ENCODE peak calls at places on chromosomes 4 and X, in nine cellular contexts. One of them, this sample, is unnamed.

GRCh38 chrX:19174401-19175025 is 52.2 kb upstream of the ADGRG2 start:
- DNase-seq in H9: no peak
- DNase-seq in uterus: no peak
- DNase-seq in GM06990: no peak
- DNase-seq in heart right ventricle: peak; percentile 9
- DNase-seq in testis: no peak
- DNase-seq in adrenal gland: no peak
- DNase-seq in CD8-positive, alpha-beta T cell: no peak
- DNase-seq in fibroblast of lung: peak; percentile 60
- DNase-seq in this sample: no peak

GRCh38 chrX:123983240-123983639 is 21.7 kb downstream of the STAG2 start:
- DNase-seq in uterus: no peak
- DNase-seq in CD8-positive, alpha-beta T cell: no peak
- DNase-seq in H9: no peak
- DNase-seq in fibroblast of lung: no peak
- DNase-seq in testis: no peak
- DNase-seq in adrenal gland: no peak
- DNase-seq in heart right ventricle: no peak
- DNase-seq in GM06990: no peak
- DNase-seq in this sample: no peak

GRCh38 chr4:139465922-139466321 is 12.0 kb downstream of the RAB33B start:
- DNase-seq in fibroblast of lung: peak; percentile 13
- DNase-seq in H9: no peak
- DNase-seq in uterus: no peak
- DNase-seq in adrenal gland: no peak
- DNase-seq in heart right ventricle: no peak
- DNase-seq in GM06990: no peak
- DNase-seq in testis: no peak
- DNase-seq in CD8-positive, alpha-beta T cell: no peak
- DNase-seq in this sample: no peak

GRCh38 chr4:21768349-21769310 is 179.9 kb downstream of the KCNIP4 start:
- DNase-seq in adrenal gland: no peak
- DNase-seq in CD8-positive, alpha-beta T cell: no peak
- DNase-seq in H9: no peak
- DNase-seq in testis: no peak
- DNase-seq in fibroblast of lung: peak; percentile 50
- DNase-seq in GM06990: peak; percentile 24
- DNase-seq in heart right ventricle: no peak
- DNase-seq in uterus: no peak
- DNase-seq in this sample: no peak

GRCh38 chrX:22126311-22126710 is 94.2 kb downstream of the PHEX start:
- DNase-seq in adrenal gland: no peak
- DNase-seq in testis: no peak
- DNase-seq in heart right ventricle: no peak
- DNase-seq in CD8-positive, alpha-beta T cell: no peak
- DNase-seq in H9: no peak
- DNase-seq in GM06990: no peak
- DNase-seq in uterus: no peak
- DNase-seq in fibroblast of lung: no peak
- DNase-seq in this sample: no peak

GRCh38 chr4:147741190-147741788 is 9.4 kb downstream of the ARHGAP10 start:
- DNase-seq in H9: no peak
- DNase-seq in adrenal gland: no peak
- DNase-seq in heart right ventricle: no peak
- DNase-seq in fibroblast of lung: peak; percentile 91
- DNase-seq in testis: no peak
- DNase-seq in GM06990: no peak
- DNase-seq in CD8-positive, alpha-beta T cell: no peak
- DNase-seq in uterus: no peak
- DNase-seq in this sample: no peak

GRCh38 chr4:65399131-65399530 is 271.2 kb downstream of the EPHA5 start:
- DNase-seq in GM06990: no peak
- DNase-seq in CD8-positive, alpha-beta T cell: no peak
- DNase-seq in uterus: no peak
- DNase-seq in fibroblast of lung: no peak
- DNase-seq in H9: no peak
- DNase-seq in adrenal gland: no peak
- DNase-seq in heart right ventricle: no peak
- DNase-seq in testis: no peak
- DNase-seq in this sample: no peak

GRCh38 chrX:2848806-2849420 is 20.2 kb downstream of the GYG2 start:
- DNase-seq in H9: no peak
- DNase-seq in CD8-positive, alpha-beta T cell: no peak
- DNase-seq in heart right ventricle: no peak
- DNase-seq in GM06990: no peak
- DNase-seq in adrenal gland: no peak
- DNase-seq in fibroblast of lung: peak; percentile 82
- DNase-seq in testis: no peak
- DNase-seq in uterus: no peak
- DNase-seq in this sample: no peak

GRCh38 chrX:38279188-38279587 is 48.1 kb downstream of the RPGR start:
- DNase-seq in testis: no peak
- DNase-seq in uterus: no peak
- DNase-seq in fibroblast of lung: no peak
- DNase-seq in GM06990: no peak
- DNase-seq in CD8-positive, alpha-beta T cell: no peak
- DNase-seq in adrenal gland: no peak
- DNase-seq in heart right ventricle: no peak
- DNase-seq in H9: no peak
- DNase-seq in this sample: no peak

GRCh38 chrX:17860811-17861495 is at the start of gene RAI2:
- DNase-seq in GM06990: no peak
- DNase-seq in CD8-positive, alpha-beta T cell: peak; percentile 52
- DNase-seq in testis: peak; percentile 50
- DNase-seq in adrenal gland: peak; percentile 30
- DNase-seq in heart right ventricle: peak; percentile 34
- DNase-seq in fibroblast of lung: no peak
- DNase-seq in uterus: peak; percentile 45
- DNase-seq in H9: peak; percentile 46
- DNase-seq in this sample: no peak

GRCh38 chr4:79743014-79743413 is 330.0 kb downstream of the ANTXR2 start:
- DNase-seq in adrenal gland: no peak
- DNase-seq in GM06990: no peak
- DNase-seq in CD8-positive, alpha-beta T cell: no peak
- DNase-seq in H9: no peak
- DNase-seq in uterus: no peak
- DNase-seq in testis: no peak
- DNase-seq in heart right ventricle: no peak
- DNase-seq in fibroblast of lung: no peak
- DNase-seq in this sample: no peak

GRCh38 chrX:14030248-14030592 is 528 bp upstream of the GEMIN8 start:
- DNase-seq in GM06990: no peak
- DNase-seq in adrenal gland: no peak
- DNase-seq in CD8-positive, alpha-beta T cell: no peak
- DNase-seq in uterus: no peak
- DNase-seq in H9: no peak
- DNase-seq in fibroblast of lung: peak; percentile 57
- DNase-seq in testis: no peak
- DNase-seq in heart right ventricle: no peak
- DNase-seq in this sample: no peak

GRCh38 chrX:69032601-69033000 is 132.7 kb downstream of the PJA1 start:
- DNase-seq in CD8-positive, alpha-beta T cell: no peak
- DNase-seq in testis: no peak
- DNase-seq in heart right ventricle: no peak
- DNase-seq in GM06990: no peak
- DNase-seq in fibroblast of lung: peak; percentile 9
- DNase-seq in H9: no peak
- DNase-seq in adrenal gland: no peak
- DNase-seq in uterus: no peak
- DNase-seq in this sample: no peak
- H3K27me3 ChIP-seq in CD8-positive, alpha-beta T cell: no peaks in the 10 kb centered on the region
- H3K27me3 ChIP-seq in testis: no peaks in the 10 kb centered on the region
- H3K27me3 ChIP-seq in heart right ventricle: no peaks in the 10 kb centered on the region
- H3K27me3 ChIP-seq in GM06990: no peaks in the 10 kb centered on the region
- H3K27me3 ChIP-seq in fibroblast of lung: no peaks in the 10 kb centered on the region
- H3K27me3 ChIP-seq in H9: no peaks in the 10 kb centered on the region
- H3K27me3 ChIP-seq in adrenal gland: peaks cover 9% of the 10 kb centered on the region
- H3K27me3 ChIP-seq in uterus: no peaks in the 10 kb centered on the region
- H3K27me3 ChIP-seq in this sample: peaks cover 57% of the 10 kb centered on the region

GRCh38 chrX:71650333-71650969 is 16.9 kb upstream of the LOC101059915 start:
- DNase-seq in fibroblast of lung: no peak
- DNase-seq in heart right ventricle: no peak
- DNase-seq in adrenal gland: no peak
- DNase-seq in GM06990: no peak
- DNase-seq in H9: no peak
- DNase-seq in CD8-positive, alpha-beta T cell: peak; percentile 62
- DNase-seq in uterus: no peak
- DNase-seq in testis: peak; percentile 45
- DNase-seq in this sample: no peak

GRCh38 chrX:71657267-71657666 is 10.1 kb upstream of the LOC101059915 start:
- DNase-seq in H9: no peak
- DNase-seq in uterus: no peak
- DNase-seq in heart right ventricle: no peak
- DNase-seq in CD8-positive, alpha-beta T cell: no peak
- DNase-seq in adrenal gland: no peak
- DNase-seq in GM06990: no peak
- DNase-seq in fibroblast of lung: no peak
- DNase-seq in testis: no peak
- DNase-seq in this sample: no peak

GRCh38 chrX:71653344-71653743 is 14.0 kb upstream of the LOC101059915 start:
- DNase-seq in fibroblast of lung: no peak
- DNase-seq in H9: no peak
- DNase-seq in uterus: no peak
- DNase-seq in GM06990: no peak
- DNase-seq in CD8-positive, alpha-beta T cell: peak; percentile 46
- DNase-seq in testis: no peak
- DNase-seq in adrenal gland: no peak
- DNase-seq in heart right ventricle: no peak
- DNase-seq in this sample: no peak

DNA sequence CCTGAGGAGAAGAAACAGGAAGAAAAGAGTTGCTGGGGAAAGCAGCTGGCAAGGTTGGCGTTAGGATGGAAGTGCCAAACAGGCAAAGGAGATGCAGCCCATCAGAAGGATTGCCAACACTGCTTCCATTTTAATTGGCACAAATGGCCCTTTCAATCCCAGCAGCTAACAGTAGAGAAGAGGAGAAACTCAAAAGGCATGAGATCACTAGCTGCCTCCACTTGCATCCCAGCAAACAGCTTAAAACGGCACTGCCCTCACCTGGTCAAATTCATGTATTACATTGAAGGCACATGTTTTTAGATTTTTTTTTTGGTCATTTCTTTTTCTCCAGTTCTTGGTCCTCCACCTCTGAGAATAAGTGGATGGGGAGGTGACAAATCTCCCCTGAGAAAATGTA is 14.9 kb upstream of the LOC101059915 start:
- DNase-seq in fibroblast of lung: peak; percentile 36
- DNase-seq in GM06990: no peak
- DNase-seq in H9: no peak
- DNase-seq in adrenal gland: peak; percentile 40
- DNase-seq in heart right ventricle: no peak
- DNase-seq in uterus: no peak
- DNase-seq in testis: peak; percentile 59
- DNase-seq in CD8-positive, alpha-beta T cell: peak; percentile 73
- DNase-seq in this sample: no peak
- TF ChIP-seq CTCF in fibroblast of lung: peak; percentile 48
- TF ChIP-seq CTCF in GM06990: peak; percentile 69
- TF ChIP-seq CTCF in H9: peak; percentile 70
- TF ChIP-seq CTCF in adrenal gland: peak; percentile 55
- TF ChIP-seq CTCF in heart right ventricle: peak; percentile 56
- TF ChIP-seq CTCF in uterus: peak; percentile 47
- TF ChIP-seq CTCF in testis: peak; percentile 47
- TF ChIP-seq CTCF in CD8-positive, alpha-beta T cell: peak; percentile 56
- TF ChIP-seq CTCF in this sample: peak; percentile 60

GRCh38 chrX:99857455-99857854 is 552.6 kb downstream of the PCDH19 start:
- DNase-seq in H9: no peak
- DNase-seq in adrenal gland: no peak
- DNase-seq in testis: no peak
- DNase-seq in CD8-positive, alpha-beta T cell: no peak
- DNase-seq in heart right ventricle: no peak
- DNase-seq in uterus: no peak
- DNase-seq in GM06990: no peak
- DNase-seq in fibroblast of lung: no peak
- DNase-seq in this sample: no peak
- H3K27me3 ChIP-seq in H9: no peaks in the 10 kb centered on the region
- H3K27me3 ChIP-seq in adrenal gland: peaks cover 7% of the 10 kb centered on the region
- H3K27me3 ChIP-seq in testis: no peaks in the 10 kb centered on the region
- H3K27me3 ChIP-seq in CD8-positive, alpha-beta T cell: no peaks in the 10 kb centered on the region
- H3K27me3 ChIP-seq in heart right ventricle: no peaks in the 10 kb centered on the region
- H3K27me3 ChIP-seq in uterus: no peaks in the 10 kb centered on the region
- H3K27me3 ChIP-seq in GM06990: no peaks in the 10 kb centered on the region
- H3K27me3 ChIP-seq in fibroblast of lung: no peaks in the 10 kb centered on the region
- H3K27me3 ChIP-seq in this sample: peaks cover 40% of the 10 kb centered on the region

GRCh38 chr4:8841678-8842268 is 29.9 kb downstream of the HMX1 start:
- DNase-seq in CD8-positive, alpha-beta T cell: no peak
- DNase-seq in adrenal gland: no peak
- DNase-seq in H9: no peak
- DNase-seq in uterus: peak; percentile 1
- DNase-seq in heart right ventricle: no peak
- DNase-seq in GM06990: no peak
- DNase-seq in fibroblast of lung: no peak
- DNase-seq in testis: no peak
- DNase-seq in this sample: no peak

GRCh38 chr4:8842614-8843013 is 29.0 kb downstream of the HMX1 start:
- DNase-seq in uterus: peak; percentile 0
- DNase-seq in fibroblast of lung: no peak
- DNase-seq in heart right ventricle: no peak
- DNase-seq in GM06990: no peak
- DNase-seq in CD8-positive, alpha-beta T cell: no peak
- DNase-seq in H9: no peak
- DNase-seq in testis: no peak
- DNase-seq in adrenal gland: no peak
- DNase-seq in this sample: no peak

GRCh38 chr4:8838911-8839431 is 32.7 kb downstream of the HMX1 start:
- DNase-seq in uterus: peak; percentile 4
- DNase-seq in CD8-positive, alpha-beta T cell: no peak
- DNase-seq in H9: peak; percentile 18
- DNase-seq in GM06990: no peak
- DNase-seq in adrenal gland: peak; percentile 1
- DNase-seq in testis: peak; percentile 4
- DNase-seq in fibroblast of lung: no peak
- DNase-seq in heart right ventricle: no peak
- DNase-seq in this sample: peak; percentile 39

GRCh38 chr4:8840006-8840793 is 31.4 kb downstream of the HMX1 start:
- DNase-seq in fibroblast of lung: no peak
- DNase-seq in GM06990: no peak
- DNase-seq in heart right ventricle: no peak
- DNase-seq in adrenal gland: no peak
- DNase-seq in uterus: peak; percentile 2
- DNase-seq in testis: no peak
- DNase-seq in CD8-positive, alpha-beta T cell: no peak
- DNase-seq in H9: peak; percentile 47
- DNase-seq in this sample: peak; percentile 2

DNA sequence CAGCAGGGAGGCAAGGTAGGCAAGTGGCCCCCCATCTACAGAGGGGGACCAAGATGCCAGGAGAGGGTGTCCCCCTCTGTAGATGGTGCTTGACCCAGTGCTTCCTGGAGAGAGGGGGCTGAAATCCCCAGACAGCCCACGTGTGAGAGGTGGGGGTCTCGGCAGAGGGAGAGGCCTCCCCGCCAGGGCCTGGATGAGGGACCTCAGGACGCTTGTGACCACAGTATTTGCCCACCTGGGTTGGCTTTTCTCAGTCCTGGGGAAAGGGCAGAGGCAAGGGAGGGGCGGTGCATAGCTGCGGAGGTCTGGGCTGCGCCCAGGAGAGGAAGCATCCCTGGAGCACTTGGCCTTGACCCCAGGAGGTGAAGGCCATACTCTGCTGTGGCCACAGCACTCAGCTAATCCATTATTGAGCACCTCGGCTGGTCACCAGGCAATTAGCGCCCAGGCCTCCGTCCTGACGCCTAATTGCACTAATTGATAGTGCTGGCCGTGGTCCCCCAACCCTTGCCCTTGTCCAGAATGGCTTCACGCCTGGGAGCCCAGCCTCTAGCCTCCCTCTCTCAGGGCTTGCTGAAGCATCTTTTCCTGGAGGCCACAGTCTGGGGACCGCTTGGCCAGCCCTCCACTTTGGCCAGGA is 30.7 kb downstream of the HMX1 start:
- DNase-seq in testis: no peak
- DNase-seq in fibroblast of lung: no peak
- DNase-seq in H9: peak; percentile 20
- DNase-seq in adrenal gland: no peak
- DNase-seq in GM06990: no peak
- DNase-seq in heart right ventricle: no peak
- DNase-seq in uterus: peak; percentile 1
- DNase-seq in CD8-positive, alpha-beta T cell: no peak
- DNase-seq in this sample: no peak
- TF ChIP-seq CTCF in testis: no peak
- TF ChIP-seq CTCF in fibroblast of lung: no peak
- TF ChIP-seq CTCF in H9: no peak
- TF ChIP-seq CTCF in adrenal gland: no peak
- TF ChIP-seq CTCF in GM06990: no peak
- TF ChIP-seq CTCF in heart right ventricle: no peak
- TF ChIP-seq CTCF in uterus: no peak
- TF ChIP-seq CTCF in CD8-positive, alpha-beta T cell: no peak
- TF ChIP-seq CTCF in this sample: no peak

This sample was measured in dorsolateral prefrontal cortex.